ENCODE peak calls at places on chromosomes 2 and 18, in seven cellular contexts. One of them, this sample, is unnamed.

GRCh38 chr2:163157891-163158511 is 319.4 kb upstream of the KCNH7 start:
- DNase-seq in astrocyte of the spinal cord: peak
- DNase-seq in skeletal muscle cell: peak
- DNase-seq in kidney: no peak
- DNase-seq in stomach: no peak
- DNase-seq in NCI-H460: no peak
- DNase-seq in kidney tubule cell: peak
- DNase-seq in this sample: no peak

GRCh38 chr2:238929242-238930081 is 81.6 kb downstream of the TWIST2 start:
- DNase-seq in kidney: no peak
- DNase-seq in astrocyte of the spinal cord: peak
- DNase-seq in skeletal muscle cell: peak
- DNase-seq in NCI-H460: no peak
- DNase-seq in kidney tubule cell: no peak
- DNase-seq in stomach: peak
- DNase-seq in this sample: peak

GRCh38 chr18:24987933-24988840 is 363.8 kb downstream of the ZNF521 start:
- DNase-seq in kidney tubule cell: no peak
- DNase-seq in NCI-H460: no peak
- DNase-seq in skeletal muscle cell: no peak
- DNase-seq in kidney: no peak
- DNase-seq in stomach: no peak
- DNase-seq in astrocyte of the spinal cord: no peak
- DNase-seq in this sample: no peak

GRCh38 chr2:175175896-175176295 is 5.6 kb downstream of the ATP5MC3 start:
- DNase-seq in stomach: no peak
- DNase-seq in skeletal muscle cell: no peak
- DNase-seq in kidney tubule cell: peak
- DNase-seq in NCI-H460: no peak
- DNase-seq in kidney: no peak
- DNase-seq in astrocyte of the spinal cord: peak
- DNase-seq in this sample: no peak

GRCh38 chr2:112077814-112078213 is 22.7 kb downstream of the TMEM87B start:
- DNase-seq in stomach: no peak
- DNase-seq in skeletal muscle cell: no peak
- DNase-seq in kidney: no peak
- DNase-seq in kidney tubule cell: no peak
- DNase-seq in NCI-H460: no peak
- DNase-seq in astrocyte of the spinal cord: no peak
- DNase-seq in this sample: no peak

GRCh38 chr2:219418155-219418569 is at the start of gene DES:
- DNase-seq in astrocyte of the spinal cord: no peak
- DNase-seq in skeletal muscle cell: no peak
- DNase-seq in NCI-H460: no peak
- DNase-seq in kidney tubule cell: no peak
- DNase-seq in stomach: no peak
- DNase-seq in kidney: peak
- DNase-seq in this sample: peak

GRCh38 chr2:181517685-181518301 is 60.6 kb downstream of the ITGA4 start:
- DNase-seq in NCI-H460: no peak
- DNase-seq in kidney: no peak
- DNase-seq in skeletal muscle cell: no peak
- DNase-seq in kidney tubule cell: peak
- DNase-seq in stomach: no peak
- DNase-seq in astrocyte of the spinal cord: no peak
- DNase-seq in this sample: peak

GRCh38 chr2:233419626-233420431 is 65.5 kb downstream of the DGKD start:
- DNase-seq in NCI-H460: no peak
- DNase-seq in kidney: no peak
- DNase-seq in skeletal muscle cell: no peak
- DNase-seq in astrocyte of the spinal cord: no peak
- DNase-seq in kidney tubule cell: no peak
- DNase-seq in stomach: peak
- DNase-seq in this sample: no peak

GRCh38 chr2:68834737-68835136 is 36.5 kb downstream of the BMP10 start:
- DNase-seq in skeletal muscle cell: no peak
- DNase-seq in NCI-H460: no peak
- DNase-seq in kidney: no peak
- DNase-seq in stomach: no peak
- DNase-seq in astrocyte of the spinal cord: no peak
- DNase-seq in kidney tubule cell: no peak
- DNase-seq in this sample: no peak

This sample was measured in transverse colon.